ENCODE peak calls at places on chromosomes 2 and 18, in seven cellular contexts. C is heart right ventricle; L is tibial artery; R is transverse colon; F is kidney; N is BJ; Z is CD8-positive, alpha-beta memory T cell. W is an unnamed sample.

GRCh38 chr2:230677182-230677946 is 35.3 kb upstream of the CAB39 start:
- DNase-seq in L (no peak), N (no peak), R (no peak), C (no peak), Z (no peak), F (no peak), W (no peak)

GRCh38 chr18:51537487-51537886 is 340.0 kb upstream of the MEX3C start:
- DNase-seq in C (peak; percentile 17), Z (no peak), F (no peak), L (no peak), N (no peak), R (peak; percentile 19), W (peak; percentile 59)

GRCh38 chr2:31333527-31334183 is 80.9 kb downstream of the XDH start:
- DNase-seq in L (peak; percentile 87), F (peak; percentile 84), C (peak; percentile 72), R (peak; percentile 83), N (peak; percentile 24), Z (peak; percentile 61), W (peak; percentile 58)

GRCh38 chr2:11646530-11646929 is 23.5 kb downstream of the NTSR2 start:
- DNase-seq in F (no peak), N (no peak), L (no peak), Z (no peak), R (no peak), C (no peak), W (no peak)

GRCh38 chr2:36650031-36650430 is 46.5 kb upstream of the VIT start:
- DNase-seq in N (no peak), L (no peak), C (no peak), Z (no peak), R (peak; percentile 46), F (no peak), W (no peak)

GRCh38 chr2:218897394-218898108 is 16.9 kb downstream of the WNT10A start:
- DNase-seq in R (no peak), L (no peak), F (peak; percentile 82), N (no peak), Z (no peak), C (no peak), W (no peak)

GRCh38 chr2:71696381-71696780 is 243.0 kb downstream of the DYSF start:
- DNase-seq in Z (no peak), N (no peak), F (peak; percentile 43), R (no peak), C (no peak), L (peak; percentile 61), W (no peak)

GRCh38 chr2:31107588-31108300 is 30.5 kb downstream of the GALNT14 start:
- DNase-seq in N (no peak), C (no peak), F (no peak), Z (no peak), L (no peak), R (no peak), W (no peak)

GRCh38 chr2:96116424-96116878 is at the start of gene ADRA2B:
- DNase-seq in Z (peak; percentile 63), N (no peak), R (peak; percentile 88), L (no peak), F (peak; percentile 91), C (peak; percentile 80), W (peak; percentile 42)

GRCh38 chr2:9192712-9193111 is 13.9 kb upstream of the ASAP2 start:
- DNase-seq in R (no peak), N (no peak), L (no peak), C (no peak), F (no peak), Z (no peak), W (no peak)

GRCh38 chr2:9188823-9189222 is 17.8 kb upstream of the ASAP2 start:
- DNase-seq in L (peak; percentile 46), F (no peak), Z (no peak), R (no peak), N (no peak), C (no peak), W (no peak)

GRCh38 chr2:9191044-9191481 is 15.5 kb upstream of the ASAP2 start:
- DNase-seq in Z (no peak), L (peak; percentile 97), N (peak; percentile 76), C (peak; percentile 80), R (peak; percentile 53), F (peak; percentile 85), W (no peak)

GRCh38 chr2:9187620-9188214 is 18.9 kb upstream of the ASAP2 start:
- DNase-seq in R (no peak), C (no peak), F (no peak), L (no peak), Z (no peak), N (no peak), W (no peak)

GRCh38 chr2:9189901-9190300 is 16.7 kb upstream of the ASAP2 start:
- DNase-seq in F (no peak), N (no peak), R (no peak), C (no peak), Z (no peak), L (peak; percentile 31), W (no peak)
- H3K4me3 ChIP-seq in F (no peak overlapping the region), N (no peak overlapping the region), R (no peak overlapping the region), C (no peak overlapping the region), Z (no peak overlapping the region), L (no peak overlapping the region), W (no peak overlapping the region)

GRCh38 chr2:176066645-176067586 is 16.8 kb downstream of the EVX2 start:
- DNase-seq in N (no peak), Z (no peak), F (no peak), L (no peak), R (no peak), C (no peak), W (no peak)
- H3K4me3 ChIP-seq in N (no peak overlapping the region), Z (no peak overlapping the region), F (peak overlapping the region; percentile 40), L (peak overlapping the region; percentile 51), R (peak overlapping the region; percentile 49), C (peak overlapping the region; percentile 32), W (no peak overlapping the region)

GRCh38 chr2:119232666-119232993 is 9.0 kb downstream of the STEAP3 start:
- DNase-seq in L (no peak), N (no peak), F (no peak), C (no peak), R (no peak), Z (no peak), W (no peak)
- H3K4me3 ChIP-seq in L (no peak overlapping the region), N (no peak overlapping the region), F (no peak overlapping the region), C (no peak overlapping the region), R (no peak overlapping the region), Z (no peak overlapping the region), W (no peak overlapping the region)

GRCh38 chr2:44745460-44745859 is 196.0 kb upstream of the SIX3 start:
- DNase-seq in C (no peak), F (no peak), R (no peak), L (no peak), N (no peak), Z (no peak), W (no peak)

GRCh38 chr2:44745922-44746321 is 195.6 kb upstream of the SIX3 start:
- DNase-seq in Z (no peak), R (no peak), L (no peak), F (no peak), C (no peak), N (no peak), W (no peak)

GRCh38 chr2:44746367-44746766 is 195.1 kb upstream of the SIX3 start:
- DNase-seq in L (no peak), Z (no peak), F (no peak), C (no peak), R (no peak), N (no peak), W (no peak)

GRCh38 chr2:44743473-44743872 is 198.0 kb upstream of the SIX3 start:
- DNase-seq in F (no peak), Z (no peak), N (no peak), R (no peak), C (no peak), L (no peak), W (no peak)

DNA sequence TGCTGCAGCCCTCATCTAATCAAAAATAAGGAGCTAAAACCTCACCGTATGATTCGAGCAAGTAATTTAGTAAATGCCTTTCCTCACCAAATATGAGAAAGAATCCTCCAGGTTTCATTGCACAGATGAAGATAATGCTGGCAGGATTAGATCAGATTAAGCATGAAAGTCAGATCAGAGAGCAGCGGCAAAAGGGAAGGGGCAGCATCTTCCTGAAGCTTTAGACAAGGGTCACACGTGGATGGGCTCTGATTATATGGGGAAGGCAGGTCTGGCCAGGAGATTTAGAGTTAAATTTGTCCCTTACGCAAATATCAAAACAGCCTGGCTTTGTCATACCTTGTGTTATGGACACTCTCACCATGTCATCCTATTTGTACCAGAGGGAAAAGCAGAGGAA is 196.5 kb upstream of the SIX3 start:
- DNase-seq in F (no peak), Z (no peak), C (no peak), N (no peak), R (no peak), L (no peak), W (no peak)
- H3K4me3 ChIP-seq in F (no peak overlapping the region), Z (no peak overlapping the region), C (no peak overlapping the region), N (no peak overlapping the region), R (no peak overlapping the region), L (no peak overlapping the region), W (no peak overlapping the region)

GRCh38 chr2:239234151-239234825 is 166.5 kb downstream of the HDAC4 start:
- DNase-seq in F (no peak), L (no peak), Z (no peak), C (no peak), N (no peak), R (no peak), W (no peak)

GRCh38 chr2:239233576-239233975 is 167.2 kb downstream of the HDAC4 start:
- DNase-seq in R (no peak), C (no peak), N (no peak), F (no peak), Z (no peak), L (no peak), W (no peak)

GRCh38 chr2:239235311-239235710 is 165.5 kb downstream of the HDAC4 start:
- DNase-seq in N (no peak), Z (no peak), L (no peak), C (no peak), F (no peak), R (no peak), W (no peak)

GRCh38 chr2:239236043-239236807 is 164.6 kb downstream of the HDAC4 start:
- DNase-seq in R (no peak), F (no peak), N (no peak), Z (no peak), L (peak; percentile 50), C (no peak), W (no peak)

GRCh38 chr2:239234826-239235175 is 166.0 kb downstream of the HDAC4 start:
- DNase-seq in L (no peak), F (no peak), Z (no peak), C (no peak), R (no peak), N (no peak), W (no peak)
- H3K4me3 ChIP-seq in L (no peak overlapping the region), F (no peak overlapping the region), Z (no peak overlapping the region), C (no peak overlapping the region), R (no peak overlapping the region), N (no peak overlapping the region), W (no peak overlapping the region)

DNA sequence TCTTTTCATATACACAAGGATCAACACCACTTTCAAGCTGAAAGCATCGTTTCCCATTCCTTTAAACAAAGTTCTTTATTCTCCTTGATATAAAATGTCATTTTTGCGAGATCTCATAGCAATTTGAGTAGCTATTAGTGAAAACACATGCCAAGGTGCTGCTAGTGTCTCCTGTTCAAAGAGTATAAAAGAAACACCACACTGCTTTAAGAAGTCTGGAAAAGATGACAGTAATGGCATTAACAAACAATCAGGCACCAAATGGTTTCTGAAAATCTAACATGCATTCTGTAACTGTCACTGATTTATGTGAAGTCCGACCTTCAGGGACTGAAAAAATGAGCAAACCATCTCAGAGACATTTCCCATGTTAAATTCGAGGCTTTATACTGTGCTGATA is 2.4 kb downstream of the CCBE1 start:
- DNase-seq in C (no peak), F (no peak), L (no peak), Z (no peak), N (no peak), R (no peak), W (no peak)
- H3K4me3 ChIP-seq in C (no peak overlapping the region), F (no peak overlapping the region), L (no peak overlapping the region), Z (no peak overlapping the region), N (peak overlapping the region; percentile 89), R (peak overlapping the region; percentile 55), W (no peak overlapping the region)

W was measured in Jurkat, Clone E6-1.